ENCODE peak calls at places on chromosomes 16 and 17, in six cellular contexts. G is H1, O is trophoblast cell, W is IMR-90, K is neuronal stem cell, E is mesenchymal stem cell. J is an unnamed sample.

GRCh38 chr17:31269597-31269996 is 27.4 kb downstream of the OMG start:
- DNase-seq in G (no peak), O (peak), W (peak), K (no peak), E (peak), J (peak)

GRCh38 chr17:68053237-68054030 is 17.9 kb downstream of the KPNA2 start:
- DNase-seq in G (no peak), O (no peak), W (peak), K (no peak), E (peak), J (no peak)

GRCh38 chr16:74727903-74728302 is 27.2 kb upstream of the MLKL start:
- DNase-seq in G (no peak), O (no peak), W (no peak), K (no peak), E (no peak), J (no peak)

GRCh38 chr17:77569846-77570564 is 388.5 kb upstream of the TNRC6C start:
- DNase-seq in G (no peak), O (no peak), W (no peak), K (no peak), E (no peak), J (no peak)

GRCh38 chr17:63041722-63042121 is 75.7 kb downstream of the TANC2 start:
- DNase-seq in G (no peak), O (no peak), W (no peak), K (no peak), E (no peak), J (no peak)

GRCh38 chr17:68861602-68862001 is 93.6 kb downstream of the ABCA8 start:
- DNase-seq in G (no peak), O (no peak), W (no peak), K (no peak), E (peak), J (no peak)

GRCh38 chr16:31216116-31216469 is 842 bp downstream of the PYDC1 start:
- DNase-seq in G (no peak), O (no peak), W (no peak), K (no peak), E (no peak), J (no peak)

GRCh38 chr16:24538756-24539294 is 541 bp upstream of the RBBP6 start:
- DNase-seq in G (no peak), O (peak), W (no peak), K (no peak), E (peak), J (no peak)

GRCh38 chr17:72587773-72588511 is 467.1 kb downstream of the SOX9 start:
- DNase-seq in G (no peak), O (peak), W (peak), K (no peak), E (peak), J (no peak)

GRCh38 chr17:58007781-58008706 is 998 bp upstream of the SRSF1 start:
- DNase-seq in G (no peak), O (peak), W (no peak), K (no peak), E (no peak), J (peak)

GRCh38 chr17:20196314-20196713 is 187.2 kb downstream of the SPECC1 start:
- DNase-seq in G (no peak), O (peak), W (no peak), K (no peak), E (no peak), J (no peak)

GRCh38 chr16:15742716-15743115 is 92.7 kb downstream of the NDE1 start:
- DNase-seq in G (no peak), O (no peak), W (no peak), K (no peak), E (no peak), J (no peak)
- H3K14ac ChIP-seq in G (no peak), O (no peak), W (no peak), K (no peak), E (no peak), J (no peak)

GRCh38 chr16:69498926-69499325 is 66.8 kb upstream of the NFAT5 start:
- DNase-seq in G (no peak), O (peak), W (no peak), K (no peak), E (no peak), J (no peak)

GRCh38 chr16:69496376-69496775 is 69.4 kb upstream of the NFAT5 start:
- DNase-seq in G (no peak), O (no peak), W (no peak), K (no peak), E (no peak), J (no peak)

GRCh38 chr16:69495821-69496220 is 69.9 kb upstream of the NFAT5 start:
- DNase-seq in G (no peak), O (no peak), W (no peak), K (no peak), E (no peak), J (no peak)

GRCh38 chr16:69497876-69498596 is 67.7 kb upstream of the NFAT5 start:
- DNase-seq in G (no peak), O (no peak), W (no peak), K (no peak), E (no peak), J (no peak)

DNA sequence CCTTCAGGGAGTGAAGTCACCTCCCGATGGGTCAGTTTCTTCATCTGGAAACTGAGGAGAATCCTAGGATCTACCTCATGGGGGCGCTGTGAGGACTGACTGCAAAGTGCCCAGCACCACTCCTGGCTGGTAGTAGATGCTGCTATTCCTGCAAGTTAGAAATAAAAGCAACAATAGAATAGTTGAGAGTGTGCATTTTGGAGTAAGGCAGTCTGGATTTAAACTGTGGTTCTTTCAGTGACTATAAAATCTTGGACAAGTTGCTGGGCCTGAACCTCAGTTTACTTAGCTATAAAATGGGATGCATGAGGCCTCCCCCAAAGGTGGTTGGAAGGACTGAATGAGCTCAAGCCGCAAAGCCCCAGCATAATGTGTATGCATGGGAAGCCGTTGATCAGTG is 70.6 kb downstream of the CYB5B start:
- DNase-seq in G (peak), O (peak), W (no peak), K (no peak), E (no peak), J (peak)
- H3K14ac ChIP-seq in G (no peak), O (no peak), W (no peak), K (no peak), E (no peak), J (no peak)

DNA sequence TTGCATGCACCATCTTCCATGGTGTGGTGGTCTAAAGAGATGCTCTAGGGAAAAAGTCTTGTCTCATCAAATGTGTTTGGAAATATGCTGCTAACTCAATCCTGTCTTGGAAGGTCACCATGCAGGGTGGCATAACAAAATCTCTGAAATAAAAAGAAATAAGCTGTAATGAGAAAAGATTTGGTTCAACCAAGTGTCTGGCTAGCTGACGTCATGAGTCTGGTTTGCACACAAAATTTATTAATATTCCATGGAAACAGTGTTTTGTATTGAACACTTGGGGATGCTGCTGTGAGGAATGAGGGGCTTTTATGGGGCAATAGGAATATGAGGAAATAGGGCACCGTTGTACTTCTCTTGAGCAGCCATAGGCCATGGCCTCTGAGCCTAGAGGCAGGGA is 575.7 kb upstream of the CDH5 start:
- DNase-seq in G (no peak), O (no peak), W (no peak), K (no peak), E (no peak), J (no peak)
- H3K14ac ChIP-seq in G (no peak), O (no peak), W (no peak), K (no peak), E (no peak), J (no peak)

GRCh38 chr16:1362807-1363206 is 11.1 kb downstream of the GNPTG start:
- DNase-seq in G (no peak), O (peak), W (no peak), K (no peak), E (no peak), J (no peak)

GRCh38 chr16:1364510-1364909 is 12.8 kb downstream of the GNPTG start:
- DNase-seq in G (no peak), O (no peak), W (no peak), K (no peak), E (no peak), J (no peak)

GRCh38 chr16:1357906-1358566 is 6.3 kb downstream of the GNPTG start:
- DNase-seq in G (no peak), O (peak), W (peak), K (no peak), E (no peak), J (no peak)

GRCh38 chr16:1363501-1364041 is 11.8 kb downstream of the GNPTG start:
- DNase-seq in G (peak), O (peak), W (peak), K (no peak), E (peak), J (peak)

DNA sequence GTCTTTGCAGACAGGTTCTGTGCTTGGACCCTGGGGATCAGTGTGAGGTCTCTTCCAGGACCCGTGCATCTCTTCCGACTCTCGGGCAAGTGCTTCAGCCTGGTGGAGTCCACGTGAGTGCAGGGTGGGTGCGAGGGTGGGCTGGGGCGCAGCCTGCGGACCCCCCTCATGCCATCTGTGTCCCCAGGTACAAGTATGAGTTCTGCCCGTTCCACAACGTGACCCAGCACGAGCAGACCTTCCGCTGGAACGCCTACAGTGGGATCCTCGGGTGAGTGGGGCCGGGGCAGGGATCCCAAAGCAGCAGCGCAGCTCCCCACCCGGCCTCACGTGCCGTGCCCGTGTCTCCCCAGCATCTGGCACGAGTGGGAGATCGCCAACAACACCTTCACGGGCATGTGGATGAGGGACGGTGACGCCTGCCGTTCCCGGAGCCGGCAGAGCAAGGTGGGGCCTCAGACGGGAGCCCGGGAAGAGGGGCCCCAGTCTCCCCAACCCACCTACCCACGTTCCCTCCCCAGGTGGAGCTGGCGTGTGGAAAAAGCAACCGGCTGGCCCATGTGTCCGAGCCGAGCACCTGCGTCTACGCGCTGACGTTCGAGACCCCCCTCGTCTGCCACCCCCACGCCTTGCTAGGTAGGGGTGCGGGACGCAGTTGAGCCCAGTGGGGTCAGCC is 10.1 kb downstream of the GNPTG start:
- DNase-seq in G (no peak), O (no peak), W (no peak), K (no peak), E (no peak), J (no peak)
- H3K14ac ChIP-seq in G (no peak), O (no peak), W (no peak), K (peak), E (no peak), J (no peak)

DNA sequence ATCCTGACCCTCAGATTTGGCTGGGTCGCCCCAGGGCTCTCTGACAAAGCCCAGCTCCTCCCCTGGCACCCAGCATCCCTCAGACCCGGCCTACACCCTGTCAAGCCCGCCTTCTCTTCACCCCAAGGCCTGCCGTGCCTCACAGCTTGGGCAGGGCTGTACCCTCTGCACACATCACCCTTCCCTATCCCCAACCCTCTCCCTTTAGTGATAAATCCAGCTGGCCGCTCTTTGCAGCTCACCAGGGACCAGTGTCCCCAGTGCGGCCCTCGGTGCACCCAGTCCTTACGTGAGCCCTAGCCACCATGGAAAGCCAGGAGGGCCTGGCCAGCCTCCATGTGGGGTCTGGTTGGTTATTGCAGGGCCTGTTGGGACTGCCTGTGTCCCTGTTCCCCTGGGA is 74.5 kb downstream of the RAI1 start:
- DNase-seq in G (no peak), O (no peak), W (no peak), K (no peak), E (no peak), J (no peak)
- H3K14ac ChIP-seq in G (no peak), O (no peak), W (no peak), K (peak), E (no peak), J (no peak)

GRCh38 chr16:68892898-68893297 is 49.6 kb downstream of the TANGO6 start:
- DNase-seq in G (no peak), O (no peak), W (no peak), K (no peak), E (no peak), J (no peak)
- H3K14ac ChIP-seq in G (no peak), O (no peak), W (no peak), K (no peak), E (no peak), J (no peak)

DNA sequence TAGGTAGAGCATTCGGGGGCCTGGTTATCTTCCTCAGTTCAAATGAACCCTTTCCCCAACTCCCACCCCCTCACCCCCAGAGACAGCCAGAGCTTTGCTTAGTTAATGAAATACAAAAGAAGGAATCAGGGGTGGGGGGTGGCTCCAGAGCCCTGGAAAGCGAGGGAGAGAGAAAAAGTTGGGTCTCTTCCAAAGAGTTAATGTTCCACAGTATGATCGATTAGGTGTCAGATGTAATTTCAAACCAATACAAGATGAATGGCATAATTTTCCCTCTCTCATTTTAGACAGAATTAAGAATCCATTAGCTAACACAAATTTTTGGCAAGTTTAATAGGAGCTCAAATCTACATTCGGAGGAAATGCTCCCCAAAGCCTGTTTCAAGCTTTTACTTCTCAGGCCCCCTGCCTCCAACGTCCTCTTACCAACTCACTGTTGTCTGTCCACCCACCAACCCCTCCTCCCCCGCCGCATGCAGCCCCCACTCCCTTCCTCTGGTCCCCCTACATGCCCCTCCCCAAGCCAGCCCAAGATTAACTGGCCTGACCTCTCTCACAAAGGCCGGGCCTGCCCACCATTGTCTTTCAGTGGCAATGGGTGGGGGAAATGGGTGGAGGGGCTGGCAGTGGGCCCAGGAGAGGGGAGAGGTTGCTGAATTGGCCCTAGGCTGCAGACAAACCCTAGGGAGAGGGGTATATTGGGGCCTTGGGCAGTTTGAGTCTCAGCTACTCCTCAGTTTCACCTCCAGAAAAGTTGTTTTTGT is 28.2 kb downstream of the NEUROD2 start:
- DNase-seq in G (peak), O (no peak), W (no peak), K (peak), E (no peak), J (peak)
- H3K14ac ChIP-seq in G (no peak), O (no peak), W (no peak), K (no peak), E (no peak), J (no peak)

GRCh38 chr16:29897333-29897732 is 2.0 kb downstream of the SEZ6L2 start:
- DNase-seq in G (no peak), O (no peak), W (no peak), K (no peak), E (no peak), J (no peak)
- H3K14ac ChIP-seq in G (no peak), O (no peak), W (no peak), K (no peak), E (no peak), J (no peak)

GRCh38 chr16:27684047-27684446 is 134.1 kb downstream of the KATNIP start:
- DNase-seq in G (no peak), O (no peak), W (no peak), K (no peak), E (no peak), J (no peak)

GRCh38 chr16:27689711-27690110 is 139.8 kb downstream of the KATNIP start:
- DNase-seq in G (no peak), O (no peak), W (peak), K (no peak), E (no peak), J (no peak)

GRCh38 chr16:27685802-27686201 is 135.9 kb downstream of the KATNIP start:
- DNase-seq in G (no peak), O (no peak), W (peak), K (no peak), E (peak), J (no peak)

GRCh38 chr16:27687605-27688004 is 137.7 kb downstream of the KATNIP start:
- DNase-seq in G (no peak), O (no peak), W (no peak), K (no peak), E (no peak), J (no peak)

GRCh38 chr16:27686926-27687325 is 137.0 kb downstream of the KATNIP start:
- DNase-seq in G (no peak), O (no peak), W (no peak), K (no peak), E (no peak), J (no peak)
- H3K14ac ChIP-seq in G (no peak), O (no peak), W (no peak), K (no peak), E (no peak), J (no peak)